ENCODE peak calls at places on chromosomes 11 and 22, in five cellular contexts. P, I, B, Y and N are unnamed samples.

GRCh38 chr11:120657306-120658070 is 145.9 kb downstream of the GRIK4 start:
- DNase-seq in P (no peak), I (no peak), B (no peak), Y (no peak), N (no peak)

GRCh38 chr11:104073950-104074349 is 37.5 kb downstream of the DDI1 start:
- DNase-seq in P (no peak), I (peak), B (no peak), Y (no peak), N (no peak)

GRCh38 chr11:132405728-132406127 is 1035.3 kb downstream of the NTM start:
- DNase-seq in P (no peak), I (no peak), B (no peak), Y (no peak), N (no peak)

GRCh38 chr11:65417221-65417701 is 5.3 kb upstream of the NEAT1 start:
- DNase-seq in P (no peak), I (no peak), B (no peak), Y (no peak), N (no peak)

GRCh38 chr11:31214337-31214736 is 155.2 kb downstream of the DCDC1 start:
- DNase-seq in P (no peak), I (no peak), B (no peak), Y (no peak), N (no peak)

GRCh38 chr22:50544746-50545253 is 899 bp upstream of the KLHDC7B start:
- DNase-seq in P (no peak), I (no peak), B (no peak), Y (no peak), N (peak)

GRCh38 chr11:114317738-114318137 is 21.5 kb downstream of the NNMT start:
- DNase-seq in P (no peak), I (peak), B (no peak), Y (no peak), N (peak)

GRCh38 chr11:64619811-64620285 is 28.8 kb downstream of the SLC22A12 start:
- DNase-seq in P (no peak), I (peak), B (peak), Y (no peak), N (peak)

GRCh38 chr11:75352417-75353206 is 1.2 kb upstream of the ARRB1 start:
- DNase-seq in P (no peak), I (no peak), B (no peak), Y (no peak), N (peak)

GRCh38 chr11:105738972-105739574 is 129.2 kb downstream of the GRIA4 start:
- DNase-seq in P (no peak), I (no peak), B (no peak), Y (no peak), N (no peak)

GRCh38 chr11:113991718-113992458 is 17.0 kb downstream of the HTR3A start:
- DNase-seq in P (no peak), I (no peak), B (no peak), Y (no peak), N (no peak)

GRCh38 chr11:2531277-2531986 is 86.6 kb downstream of the KCNQ1 start:
- DNase-seq in P (peak), I (peak), B (peak), Y (peak), N (peak)

GRCh38 chr11:71535825-71536224 is 2.0 kb upstream of the KRTAP5-8 start:
- DNase-seq in P (no peak), I (no peak), B (no peak), Y (no peak), N (no peak)

GRCh38 chr11:103807806-103808205 is 228.6 kb upstream of the DDI1 start:
- DNase-seq in P (no peak), I (peak), B (no peak), Y (no peak), N (no peak)